ENCODE peak calls at places on chromosomes 7 and 10, in six cellular contexts. C is A549, S is HCT116, Z is body of pancreas, A is suprapubic skin, R is ovary. U is an unnamed sample.

GRCh38 chr7:131105294-131105802 is 222.3 kb upstream of the MKLN1 start:
- DNase-seq in A (peak), S (no peak), C (peak), R (no peak), Z (peak), U (no peak)

GRCh38 chr10:115941247-115941840 is 331.7 kb downstream of the GFRA1 start:
- DNase-seq in S (no peak), R (no peak), A (no peak), Z (no peak), C (no peak), U (no peak)

GRCh38 chr7:158260567-158261361 is 326.9 kb downstream of the PTPRN2 start:
- DNase-seq in A (no peak), S (no peak), Z (no peak), C (no peak), R (no peak), U (no peak)

GRCh38 chr7:117941138-117941810 is 68.0 kb upstream of the CTTNBP2 start:
- DNase-seq in S (no peak), Z (no peak), R (no peak), A (no peak), C (no peak), U (no peak)

GRCh38 chr10:103888113-103888841 is 29.7 kb downstream of the STN1 start:
- DNase-seq in R (peak), A (peak), C (peak), S (peak), Z (peak), U (peak)

GRCh38 chr7:106367664-106368063 is 82.9 kb upstream of the NAMPT start:
- DNase-seq in A (no peak), S (no peak), Z (no peak), R (no peak), C (no peak), U (no peak)

GRCh38 chr10:71725998-71726672 is 6.6 kb upstream of the C10orf105 start:
- DNase-seq in R (no peak), Z (no peak), S (no peak), C (peak), A (no peak), U (no peak)

GRCh38 chr7:32070406-32071360 is at the start of gene PDE1C:
- DNase-seq in C (peak), S (no peak), R (peak), Z (peak), A (no peak), U (no peak)

GRCh38 chr10:12659706-12660105 is 310.4 kb downstream of the CAMK1D start:
- DNase-seq in A (no peak), S (no peak), Z (no peak), C (no peak), R (no peak), U (no peak)

GRCh38 chr7:31371621-31372020 is 31.1 kb upstream of the NEUROD6 start:
- DNase-seq in Z (no peak), R (no peak), A (no peak), C (no peak), S (no peak), U (no peak)

GRCh38 chr7:80151274-80151665 is 16.6 kb downstream of the GNAI1 start:
- DNase-seq in S (no peak), R (no peak), A (no peak), Z (no peak), C (no peak), U (no peak)

GRCh38 chr10:93461124-93461806 is 20.9 kb downstream of the MYOF start:
- DNase-seq in S (no peak), C (no peak), A (no peak), Z (no peak), R (no peak), U (no peak)

GRCh38 chr7:78939669-78940068 is 513.8 kb downstream of the MAGI2 start:
- DNase-seq in S (no peak), C (no peak), A (no peak), Z (no peak), R (no peak), U (no peak)

GRCh38 chr10:35613107-35613440 is 7.9 kb downstream of the GJD4 start:
- DNase-seq in C (no peak), R (no peak), Z (no peak), A (no peak), S (no peak), U (no peak)

GRCh38 chr7:31444196-31444595 is 69.7 kb upstream of the ITPRID1 start:
- DNase-seq in A (no peak), S (no peak), C (no peak), R (no peak), Z (no peak), U (no peak)

GRCh38 chr7:27165655-27166474 is 528 bp upstream of the HOXA9 start:
- DNase-seq in A (peak), C (no peak), R (no peak), S (no peak), Z (no peak), U (peak)

GRCh38 chr10:43083764-43084163 is 6.9 kb downstream of the RET start:
- DNase-seq in A (no peak), Z (no peak), S (no peak), R (no peak), C (no peak), U (no peak)

GRCh38 chr7:132424277-132424676 is 152.0 kb downstream of the PLXNA4 start:
- DNase-seq in Z (no peak), C (no peak), S (no peak), A (no peak), R (no peak), U (no peak)
- TF ChIP-seq POLR2A in Z (no peak), C (no peak), S (no peak), A (no peak), R (no peak), U (no peak)

GRCh38 chr10:69318087-69318996 is 40.0 kb downstream of the HK1 start:
- DNase-seq in S (peak), C (peak), A (peak), Z (peak), R (peak), U (peak)
- TF ChIP-seq POLR2A in S (no peak), C (peak), A (peak), Z (peak), R (peak), U (peak)

GRCh38 chr10:69182005-69182404 is 2.0 kb downstream of the SUPV3L1 start:
- DNase-seq in Z (no peak), R (no peak), A (no peak), S (no peak), C (no peak), U (no peak)

GRCh38 chr10:69180525-69181204 is 631 bp downstream of the SUPV3L1 start:
- DNase-seq in A (no peak), R (no peak), S (no peak), C (peak), Z (no peak), U (no peak)

GRCh38 chr10:69179089-69179742 is 818 bp upstream of the SUPV3L1 start:
- DNase-seq in R (peak), Z (no peak), S (no peak), C (no peak), A (no peak), U (peak)

GRCh38 chr10:69181433-69181832 is 1.4 kb downstream of the SUPV3L1 start:
- DNase-seq in R (no peak), C (no peak), S (no peak), Z (no peak), A (no peak), U (no peak)

DNA sequence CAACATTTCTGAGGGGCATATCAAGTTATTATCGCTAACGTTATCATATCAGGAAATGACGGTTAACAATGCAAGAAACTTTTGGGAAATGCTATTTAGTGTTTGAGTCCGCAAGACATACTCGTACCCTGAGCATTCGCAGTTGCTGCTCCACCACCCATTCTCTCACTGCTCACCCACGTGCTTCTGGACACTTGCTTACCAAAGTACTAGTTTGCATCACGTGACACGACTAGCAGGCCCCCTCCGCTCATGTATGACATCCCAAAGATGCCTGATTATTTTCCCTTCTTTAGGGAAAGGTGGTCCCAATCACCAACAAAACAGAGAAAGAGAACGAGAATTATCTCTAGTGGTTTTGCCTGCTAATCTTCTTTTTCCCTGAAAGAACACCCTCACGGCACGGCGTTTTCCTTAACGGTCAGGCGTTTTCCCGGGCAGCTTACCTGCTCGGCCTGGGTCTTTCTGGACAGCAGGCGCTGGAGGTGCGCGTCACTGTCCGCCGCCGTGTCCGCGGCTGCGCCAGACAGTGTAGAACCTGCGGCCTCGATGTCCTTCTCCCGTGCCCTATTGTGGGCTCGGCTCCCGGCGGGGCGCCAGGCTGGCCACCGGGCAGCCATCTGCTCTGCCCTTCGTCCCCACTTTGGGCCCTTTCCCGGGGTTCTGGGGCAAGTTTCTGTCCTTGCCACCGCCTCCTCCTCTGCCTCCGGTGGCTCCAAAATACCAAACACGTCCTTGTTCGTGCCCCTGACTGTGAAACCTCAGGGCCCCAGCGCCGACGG is at the start of gene SUPV3L1:
- DNase-seq in A (peak), Z (peak), R (peak), S (peak), C (peak), U (peak)
- TF ChIP-seq POLR2A in A (peak), Z (peak), R (peak), S (peak), C (peak), U (peak)

DNA sequence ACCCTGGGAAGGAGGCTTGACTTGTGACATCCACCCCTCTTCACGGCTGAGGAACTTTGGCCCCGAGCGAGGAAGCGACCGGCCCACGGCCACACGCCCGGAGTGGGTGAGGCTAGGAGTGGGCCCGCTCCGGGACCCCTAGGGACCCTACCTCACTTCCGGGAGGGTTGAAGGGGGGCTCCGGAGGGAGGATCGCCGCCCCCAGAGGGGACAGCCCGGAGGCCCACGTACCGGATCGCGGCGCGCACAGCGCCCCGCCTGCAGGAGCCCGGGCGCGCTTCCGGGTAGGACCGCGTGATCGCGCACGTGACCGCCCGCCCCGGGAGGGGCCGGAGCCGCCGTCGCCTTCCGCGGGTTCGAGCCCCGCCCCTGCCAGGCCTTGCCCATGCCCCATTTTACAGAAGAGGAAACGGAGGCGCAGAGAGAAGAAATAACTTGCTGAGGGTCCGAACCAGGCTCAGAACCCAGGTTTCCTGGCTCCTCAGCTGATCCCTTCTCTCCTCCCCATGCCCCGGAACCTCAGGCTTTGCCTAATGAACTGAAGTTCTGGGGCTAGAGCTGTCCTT is at the start of gene HPS1:
- DNase-seq in Z (peak), R (peak), A (peak), C (peak), S (no peak), U (peak)
- TF ChIP-seq POLR2A in Z (peak), R (peak), A (peak), C (peak), S (peak), U (peak)

GRCh38 chr7:4768597-4769569 is 6.5 kb upstream of the AP5Z1 start:
- DNase-seq in C (no peak), R (no peak), S (no peak), A (no peak), Z (no peak), U (peak)
- TF ChIP-seq POLR2A in C (no peak), R (no peak), S (no peak), A (no peak), Z (no peak), U (no peak)

DNA sequence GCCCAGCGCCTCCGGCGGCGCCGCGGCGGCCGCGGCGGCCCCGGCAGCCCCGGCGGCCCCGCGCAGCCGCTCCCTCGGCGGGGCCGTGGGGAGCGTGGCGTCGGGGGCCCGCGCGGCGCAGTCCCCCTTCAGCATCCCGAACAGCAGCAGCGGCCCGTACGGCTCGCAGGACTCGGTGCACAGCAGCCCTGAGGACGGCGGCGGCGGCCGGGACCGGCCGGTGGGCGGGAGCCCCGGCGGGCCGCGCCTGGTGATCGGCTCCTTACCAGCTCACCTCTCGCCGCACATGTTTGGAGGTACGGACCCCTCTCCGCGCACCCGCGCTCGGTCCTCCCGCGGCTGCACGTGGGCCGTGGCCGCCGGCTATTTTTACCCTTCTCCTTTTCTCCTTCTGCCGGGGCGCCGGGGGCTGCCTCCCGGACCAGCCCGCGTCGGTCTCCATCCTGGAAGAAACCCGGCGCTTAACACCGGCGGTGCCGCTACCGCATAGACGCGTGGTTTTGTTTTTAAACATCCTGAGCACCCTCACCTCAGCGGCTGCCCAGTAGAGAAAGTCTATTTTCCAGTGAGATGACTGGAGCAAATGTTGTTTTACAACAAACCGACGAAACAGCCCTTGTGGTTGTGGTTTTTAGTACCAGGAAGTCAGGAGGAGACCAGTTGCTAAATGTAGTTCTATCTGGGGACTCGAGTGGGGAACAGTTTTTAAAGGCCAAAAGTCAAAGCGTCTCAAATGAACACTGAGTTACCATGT is 1.3 kb downstream of the ZNRF2 start:
- DNase-seq in Z (peak), R (peak), S (no peak), A (peak), C (peak), U (peak)
- TF ChIP-seq POLR2A in Z (no peak), R (no peak), S (no peak), A (peak), C (no peak), U (peak)

GRCh38 chr7:151342102-151342646 is 562 bp downstream of the NUB1 start:
- DNase-seq in A (no peak), C (no peak), Z (no peak), S (no peak), R (no peak), U (no peak)

GRCh38 chr7:151340794-151341356 is 737 bp upstream of the NUB1 start:
- DNase-seq in Z (no peak), A (no peak), S (no peak), C (no peak), R (no peak), U (no peak)

GRCh38 chr7:151342811-151343210 is 1.2 kb downstream of the NUB1 start:
- DNase-seq in R (no peak), A (no peak), C (no peak), Z (no peak), S (no peak), U (no peak)

GRCh38 chr7:151339651-151340377 is 1.8 kb upstream of the NUB1 start:
- DNase-seq in Z (no peak), R (no peak), S (no peak), C (no peak), A (no peak), U (no peak)

GRCh38 chr7:151341357-151342101 is at the start of gene NUB1:
- DNase-seq in R (peak), C (peak), Z (peak), A (peak), S (peak), U (peak)
- TF ChIP-seq POLR2A in R (peak), C (peak), Z (peak), A (peak), S (peak), U (peak)

DNA sequence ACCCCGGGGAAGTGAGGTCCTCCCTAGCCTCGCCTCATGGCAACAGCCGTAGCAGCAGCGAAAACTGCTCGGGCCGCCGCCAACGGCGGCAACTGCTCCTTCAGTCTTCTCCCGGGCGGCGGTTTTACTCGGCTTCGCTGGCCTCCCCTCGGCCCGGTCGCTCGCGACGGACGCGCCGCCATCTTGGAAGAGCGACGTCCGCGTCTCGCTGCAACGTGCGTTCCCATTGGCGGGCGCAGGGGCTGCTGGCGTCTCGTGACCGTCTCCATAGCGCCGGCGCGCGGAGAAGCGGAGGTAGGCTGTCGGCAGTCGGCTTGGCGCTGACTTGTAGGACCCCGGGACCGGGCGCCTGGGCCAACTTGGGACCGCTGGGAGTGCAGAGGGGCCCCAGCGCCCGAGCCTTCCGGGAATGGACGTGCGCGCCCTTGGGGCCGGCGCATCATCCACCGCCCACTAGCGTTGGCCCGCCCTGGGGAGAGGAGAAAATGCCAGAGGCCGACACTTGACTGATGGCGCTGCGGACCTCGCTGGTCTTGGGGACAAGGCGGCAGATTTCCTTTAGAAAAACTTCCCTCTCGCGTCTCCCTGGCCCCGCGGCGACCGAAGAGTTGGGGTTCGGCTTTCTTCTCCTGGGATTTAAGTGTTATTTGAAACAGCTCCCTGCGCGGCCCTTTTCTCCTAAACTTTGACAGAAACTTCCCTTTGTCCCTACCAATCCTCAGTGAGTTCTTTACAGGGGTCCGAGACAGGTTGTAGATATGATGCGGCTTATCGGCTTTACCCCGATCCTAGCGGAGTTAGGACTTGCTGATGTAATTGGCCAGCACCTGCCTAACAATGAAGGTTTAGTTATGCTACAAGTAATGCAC is at the start of gene SNX13:
- DNase-seq in Z (peak), C (peak), R (peak), A (peak), S (peak), U (peak)
- TF ChIP-seq POLR2A in Z (peak), C (peak), R (peak), A (peak), S (peak), U (peak)

GRCh38 chr7:134892963-134893362 is 93.3 kb upstream of the AGBL3 start:
- DNase-seq in Z (no peak), C (no peak), A (no peak), R (no peak), S (no peak), U (no peak)
- TF ChIP-seq POLR2A in Z (no peak), C (no peak), A (no peak), R (no peak), S (no peak), U (no peak)